ENCODE peak calls at places on chromosome 4, in ten cellular contexts. R is body of pancreas, L is A549, X is ovary, F is adrenal gland, K is HCT116, M is suprapubic skin, B is heart left ventricle, G is tibial nerve, D is upper lobe of left lung. Q is an unnamed sample.

GRCh38 chr4:70624226-70624793 is 4.2 kb upstream of the ENAM start:
- DNase-seq in R (no peak), L (peak; percentile 25), X (no peak), F (no peak), K (no peak), M (no peak), B (no peak), G (no peak), D (no peak), Q (no peak)

GRCh38 chr4:126264839-126265238 is 950.1 kb downstream of the FAT4 start:
- DNase-seq in R (no peak), L (no peak), X (no peak), F (no peak), K (no peak), M (no peak), B (no peak), G (no peak), D (no peak), Q (no peak)

GRCh38 chr4:8547108-8547911 is 32.9 kb upstream of the GPR78 start:
- DNase-seq in R (peak; percentile 54), L (peak; percentile 35), X (no peak), F (peak; percentile 49), K (peak; percentile 56), M (no peak), B (no peak), G (no peak), D (no peak), Q (no peak)

GRCh38 chr4:63528592-63528991 is 880.7 kb downstream of the TECRL start:
- DNase-seq in R (no peak), L (no peak), X (no peak), F (no peak), K (no peak), M (no peak), B (no peak), G (no peak), D (no peak), Q (no peak)

GRCh38 chr4:26459054-26459755 is 31.1 kb downstream of the CCKAR start:
- DNase-seq in R (no peak), L (peak; percentile 59), X (no peak), F (no peak), K (peak; percentile 61), M (no peak), B (no peak), G (no peak), D (peak; percentile 10), Q (no peak)

GRCh38 chr4:11367371-11367770 is 61.3 kb downstream of the HS3ST1 start:
- DNase-seq in R (peak; percentile 40), L (peak; percentile 21), X (peak; percentile 93), F (peak; percentile 86), K (no peak), M (no peak), B (peak; percentile 74), G (peak; percentile 91), D (no peak), Q (peak; percentile 91)

GRCh38 chr4:152304220-152304619 is 231.7 kb downstream of the FBXW7 start:
- DNase-seq in R (no peak), L (no peak), X (no peak), F (no peak), K (no peak), M (no peak), B (no peak), G (no peak), D (no peak), Q (no peak)

GRCh38 chr4:159400782-159401712 is 298.2 kb downstream of the RAPGEF2 start:
- DNase-seq in R (no peak), L (no peak), X (no peak), F (no peak), K (no peak), M (no peak), B (peak; percentile 48), G (no peak), D (peak; percentile 13), Q (no peak)

GRCh38 chr4:89598602-89599001 is 238.4 kb downstream of the SNCA start:
- DNase-seq in R (no peak), L (peak; percentile 20), X (no peak), F (no peak), K (peak; percentile 26), M (no peak), B (no peak), G (no peak), D (no peak), Q (no peak)

GRCh38 chr4:176300565-176300964 is 19.2 kb upstream of the SPCS3 start:
- DNase-seq in R (no peak), L (no peak), X (no peak), F (no peak), K (no peak), M (no peak), B (no peak), G (no peak), D (no peak), Q (no peak)

GRCh38 chr4:177124436-177124835 is 185.2 kb upstream of the NEIL3 start:
- DNase-seq in R (no peak), L (no peak), X (no peak), F (no peak), K (no peak), M (no peak), B (no peak), G (no peak), D (no peak), Q (no peak)

GRCh38 chr4:3708103-3708510 is 58.1 kb upstream of the ADRA2C start:
- DNase-seq in R (peak; percentile 40), L (no peak), X (no peak), F (peak; percentile 47), K (no peak), M (peak; percentile 77), B (peak; percentile 48), G (no peak), D (peak; percentile 46), Q (no peak)

GRCh38 chr4:54662123-54662522 is 4.4 kb downstream of the KIT start:
- DNase-seq in R (no peak), L (no peak), X (no peak), F (no peak), K (no peak), M (no peak), B (no peak), G (no peak), D (no peak), Q (no peak)

GRCh38 chr4:3485011-3485881 is 22.1 kb downstream of the DOK7 start:
- DNase-seq in R (no peak), L (no peak), X (no peak), F (no peak), K (no peak), M (no peak), B (no peak), G (no peak), D (peak; percentile 83), Q (no peak)

GRCh38 chr4:87934157-87934704 is 41.3 kb upstream of the SPP1 start:
- DNase-seq in R (no peak), L (no peak), X (no peak), F (no peak), K (no peak), M (no peak), B (no peak), G (no peak), D (no peak), Q (no peak)
- TF ChIP-seq POLR2A in R (no peak), L (no peak), X (no peak), F (no peak), K (no peak), M (no peak), B (no peak), G (no peak), D (no peak), Q (no peak)

GRCh38 chr4:139552908-139553307 is 3.1 kb downstream of the SETD7 start:
- DNase-seq in R (peak; percentile 18), L (no peak), X (no peak), F (no peak), K (no peak), M (no peak), B (peak; percentile 49), G (peak; percentile 25), D (no peak), Q (no peak)

GRCh38 chr4:139554726-139555072 is 1.3 kb downstream of the SETD7 start:
- DNase-seq in R (no peak), L (no peak), X (no peak), F (no peak), K (no peak), M (no peak), B (no peak), G (no peak), D (no peak), Q (no peak)

GRCh38 chr4:139553751-139554670 is 2.0 kb downstream of the SETD7 start:
- DNase-seq in R (no peak), L (no peak), X (no peak), F (no peak), K (no peak), M (no peak), B (no peak), G (no peak), D (no peak), Q (no peak)

GRCh38 chr4:139550724-139551429 is 5.1 kb downstream of the SETD7 start:
- DNase-seq in R (peak; percentile 45), L (no peak), X (peak; percentile 57), F (no peak), K (no peak), M (no peak), B (peak; percentile 53), G (no peak), D (no peak), Q (no peak)

GRCh38 chr4:139552506-139552905 is 3.5 kb downstream of the SETD7 start:
- DNase-seq in R (no peak), L (no peak), X (no peak), F (no peak), K (no peak), M (no peak), B (no peak), G (no peak), D (no peak), Q (no peak)
- H3K4me3 ChIP-seq in R (no peak overlapping the region), L (no peak overlapping the region), X (no peak overlapping the region), F (no peak overlapping the region), K (no peak overlapping the region), M (no peak overlapping the region), B (no peak overlapping the region), G (no peak overlapping the region), D (no peak overlapping the region), Q (no peak overlapping the region)

GRCh38 chr4:127623755-127624087 is 9.0 kb upstream of the INTU start:
- DNase-seq in R (no peak), L (peak; percentile 6), X (peak; percentile 16), F (no peak), K (no peak), M (no peak), B (no peak), G (no peak), D (peak; percentile 86), Q (no peak)

GRCh38 chr4:127624176-127624575 is 8.6 kb upstream of the INTU start:
- DNase-seq in R (no peak), L (no peak), X (no peak), F (no peak), K (no peak), M (no peak), B (no peak), G (no peak), D (no peak), Q (no peak)

GRCh38 chr4:127618427-127618826 is 14.3 kb upstream of the INTU start:
- DNase-seq in R (no peak), L (no peak), X (no peak), F (no peak), K (no peak), M (no peak), B (no peak), G (no peak), D (no peak), Q (no peak)

GRCh38 chr4:127622923-127623754 is 9.6 kb upstream of the INTU start:
- DNase-seq in R (peak; percentile 29), L (peak; percentile 71), X (peak; percentile 16), F (peak; percentile 31), K (no peak), M (no peak), B (no peak), G (no peak), D (peak; percentile 88), Q (no peak)
- TF ChIP-seq POLR2A in R (no peak), L (no peak), X (no peak), F (no peak), K (no peak), M (no peak), B (no peak), G (no peak), D (no peak), Q (no peak)

GRCh38 chr4:5019274-5019673 is at the start of gene CYTL1:
- DNase-seq in R (no peak), L (no peak), X (no peak), F (no peak), K (no peak), M (no peak), B (no peak), G (no peak), D (peak; percentile 83), Q (no peak)
- H3K4me3 ChIP-seq in R (no peak within 1 kb of the TSS), L (no peak within 1 kb of the TSS), X (no peak within 1 kb of the TSS), F (peak within 1 kb of the TSS; percentile 28), K (no peak within 1 kb of the TSS), M (peak within 1 kb of the TSS; percentile 18), B (no peak within 1 kb of the TSS), G (no peak within 1 kb of the TSS), D (no peak within 1 kb of the TSS), Q (no peak within 1 kb of the TSS)

Q was measured in lower leg skin.